ENCODE peak calls at places on chromosome 1, in five cellular contexts. N is GM12865; G is fibroblast of lung; M is endodermal cell; J is CD8-positive, alpha-beta T cell. R is an unnamed sample.

GRCh38 chr1:52306227-52307006 is 59.6 kb downstream of the CC2D1B start:
- DNase-seq in J (no peak), M (peak), N (no peak), G (no peak), R (no peak)

GRCh38 chr1:19743180-19743579 is 56.5 kb downstream of the TMCO4 start:
- DNase-seq in J (no peak), M (no peak), N (no peak), G (no peak), R (no peak)

GRCh38 chr1:153985341-153985912 is 712 bp downstream of the RAB13 start:
- DNase-seq in M (peak), N (no peak), G (peak), J (peak), R (no peak)

GRCh38 chr1:204257446-204257845 is 43.7 kb upstream of the GOLT1A start:
- DNase-seq in G (no peak), M (no peak), N (no peak), J (no peak), R (no peak)

GRCh38 chr1:98468111-98468717 is 193.3 kb upstream of the SNX7 start:
- DNase-seq in M (no peak), G (peak), J (no peak), N (peak), R (no peak)

GRCh38 chr1:19204665-19205266 is 5.3 kb downstream of the UBR4 start:
- DNase-seq in G (peak), M (no peak), J (no peak), N (no peak), R (no peak)

GRCh38 chr1:16082283-16083038 is 9.0 kb upstream of the FAM131C start:
- DNase-seq in M (peak), N (peak), J (peak), G (peak), R (peak)

GRCh38 chr1:81706650-81707435 is 93.9 kb upstream of the ADGRL2 start:
- DNase-seq in M (no peak), N (no peak), G (peak), J (no peak), R (no peak)

GRCh38 chr1:54499097-54500029 is 48.7 kb upstream of the ACOT11 start:
- DNase-seq in N (no peak), G (peak), J (no peak), M (peak), R (no peak)

GRCh38 chr1:200488375-200489165 is 78.7 kb upstream of the ZNF281 start:
- DNase-seq in J (peak), G (peak), M (peak), N (peak), R (no peak)

GRCh38 chr1:200448034-200448762 is 38.4 kb upstream of the ZNF281 start:
- DNase-seq in N (peak), M (no peak), J (no peak), G (no peak), R (peak)

GRCh38 chr1:59473813-59474212 is 176.9 kb downstream of the FGGY start:
- DNase-seq in M (no peak), G (no peak), J (no peak), N (no peak), R (no peak)

GRCh38 chr1:178540646-178541045 is 27.7 kb downstream of the TEX35 start:
- DNase-seq in N (no peak), J (no peak), M (no peak), G (peak), R (no peak)

GRCh38 chr1:60234761-60235160 is 161.2 kb upstream of the C1orf87 start:
- DNase-seq in M (no peak), G (peak), N (no peak), J (no peak), R (no peak)

GRCh38 chr1:181394766-181395165 is 88.6 kb upstream of the CACNA1E start:
- DNase-seq in M (no peak), J (no peak), G (no peak), N (no peak), R (no peak)

GRCh38 chr1:14627608-14628489 is 29.4 kb downstream of the KAZN start:
- DNase-seq in G (no peak), N (no peak), M (no peak), J (no peak), R (no peak)

GRCh38 chr1:38009088-38009840 is 3.3 kb upstream of the UTP11 start:
- DNase-seq in M (peak), J (peak), N (peak), G (peak), R (no peak)

GRCh38 chr1:167479331-167479979 is 38.9 kb downstream of the CD247 start:
- DNase-seq in J (no peak), M (peak), G (no peak), N (no peak), R (no peak)

GRCh38 chr1:60922304-60922703 is 160.1 kb upstream of the NFIA start:
- DNase-seq in M (no peak), N (no peak), G (no peak), J (no peak), R (no peak)

GRCh38 chr1:211942583-211942982 is 92.8 kb downstream of the INTS7 start:
- DNase-seq in N (no peak), M (no peak), G (no peak), J (no peak), R (no peak)

GRCh38 chr1:211947396-211948295 is 87.7 kb downstream of the INTS7 start:
- DNase-seq in J (no peak), G (no peak), N (no peak), M (peak), R (no peak)

GRCh38 chr1:211939876-211940468 is 95.4 kb downstream of the INTS7 start:
- DNase-seq in M (no peak), J (no peak), N (peak), G (no peak), R (peak)

GRCh38 chr1:211948377-211948776 is 87.0 kb downstream of the INTS7 start:
- DNase-seq in G (no peak), J (no peak), N (no peak), M (no peak), R (no peak)

DNA sequence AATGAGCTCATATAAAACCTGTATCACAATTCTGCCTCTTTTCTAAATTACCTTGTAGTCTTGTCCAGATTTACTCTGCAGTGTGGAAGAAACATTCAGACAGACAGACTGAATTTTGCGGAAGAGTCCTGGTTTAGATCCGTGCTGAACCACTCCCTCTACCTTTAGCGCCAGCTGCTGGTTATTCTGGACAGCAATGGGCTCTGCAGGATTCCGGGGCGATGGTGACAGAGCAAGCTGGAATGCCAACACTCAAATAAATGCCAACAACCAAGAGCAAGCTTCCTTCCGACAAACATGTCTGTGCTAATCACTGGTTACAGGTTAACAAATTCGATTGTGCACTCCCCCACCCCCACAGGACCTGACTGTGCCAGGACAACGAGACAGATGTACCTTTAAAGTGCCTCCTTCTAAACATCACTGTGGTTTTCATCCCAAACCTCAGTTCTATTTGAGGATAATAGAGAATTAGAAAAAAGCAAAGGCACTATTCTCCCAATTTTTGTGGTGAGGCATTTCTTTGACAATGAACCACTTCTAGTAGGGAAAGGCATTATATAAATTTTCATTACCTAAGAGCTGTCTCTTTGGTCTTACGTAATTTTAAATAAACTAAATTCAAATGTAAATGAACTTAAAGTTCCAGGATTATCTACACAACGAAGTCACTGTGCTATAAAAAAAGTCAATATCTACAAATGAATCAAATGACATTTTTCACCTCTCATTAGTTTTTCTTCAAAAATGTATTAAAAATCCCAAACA is 90.4 kb downstream of the INTS7 start:
- DNase-seq in M (peak), J (no peak), G (peak), N (no peak), R (no peak)
- TF ChIP-seq CTCF in M (peak), J (no peak), G (peak), N (no peak), R (no peak)

GRCh38 chr1:6941786-6942185 is 156.5 kb downstream of the CAMTA1 start:
- DNase-seq in G (no peak), J (no peak), N (no peak), M (no peak), R (no peak)

GRCh38 chr1:6937048-6937447 is 151.8 kb downstream of the CAMTA1 start:
- DNase-seq in J (no peak), M (no peak), N (no peak), G (no peak), R (no peak)

GRCh38 chr1:6930901-6931300 is 145.6 kb downstream of the CAMTA1 start:
- DNase-seq in G (no peak), N (no peak), M (no peak), J (no peak), R (no peak)

GRCh38 chr1:6935379-6936307 is 150.4 kb downstream of the CAMTA1 start:
- DNase-seq in N (no peak), J (no peak), M (no peak), G (no peak), R (no peak)

GRCh38 chr1:6936308-6936675 is 151.0 kb downstream of the CAMTA1 start:
- DNase-seq in J (no peak), N (no peak), G (no peak), M (no peak), R (no peak)
- H3K4me3 ChIP-seq in J (no peak), N (no peak), G (no peak), M (no peak), R (no peak)

DNA sequence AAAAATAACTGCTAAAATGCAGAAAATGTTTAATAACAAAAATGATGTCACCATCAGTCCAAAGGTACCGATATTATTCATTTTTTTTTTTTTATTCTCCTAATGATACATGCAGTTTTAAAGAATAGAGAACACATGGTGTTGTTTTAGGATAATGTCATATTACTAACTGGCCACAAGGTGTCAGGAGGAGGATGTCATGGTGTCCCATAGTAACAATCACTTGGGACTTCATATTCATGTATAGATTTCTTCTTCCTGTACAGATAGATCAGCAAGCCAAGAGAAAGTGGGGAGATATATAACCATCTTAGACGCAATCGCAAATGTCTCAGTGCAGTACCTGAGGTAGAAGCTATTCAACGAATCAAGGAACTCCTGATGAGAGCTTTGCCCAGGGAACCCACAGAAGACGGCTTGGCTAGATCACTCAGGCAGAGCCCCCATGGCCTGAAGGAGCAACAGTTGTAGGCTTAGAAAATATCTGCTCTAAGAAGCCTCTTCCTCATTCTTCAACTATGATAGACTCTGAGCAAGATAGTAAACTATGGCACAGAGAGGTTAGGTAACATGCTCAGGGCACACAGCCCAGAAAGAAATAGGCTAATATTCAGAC is 12.3 kb downstream of the OR2T11 start:
- DNase-seq in G (no peak), N (peak), J (no peak), M (no peak), R (peak)
- TF ChIP-seq CTCF in G (peak), N (peak), J (peak), M (peak), R (peak)

DNA sequence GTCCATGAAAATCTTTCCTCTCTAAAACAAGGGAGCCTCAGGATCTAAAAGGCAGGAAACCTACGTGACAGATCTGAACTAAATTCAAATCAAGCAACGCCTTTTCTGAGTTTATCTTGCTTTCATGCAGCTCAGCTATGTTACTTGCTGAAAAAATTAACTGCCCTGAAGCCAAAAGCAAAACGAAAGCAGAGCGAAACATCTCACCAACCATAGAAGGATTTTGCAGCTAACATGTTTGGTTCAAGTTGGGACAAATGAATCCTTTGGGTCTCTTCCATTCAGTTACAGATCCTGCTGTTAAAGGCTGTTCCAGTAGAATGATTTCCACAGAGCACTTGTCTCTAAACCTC is 488 bp downstream of the SLC2A5 start:
- DNase-seq in M (no peak), J (no peak), G (no peak), N (peak), R (no peak)
- H3K4me3 ChIP-seq in M (no peak), J (no peak), G (peak), N (peak), R (peak)

GRCh38 chr1:104084380-104084779 is 334.7 kb downstream of the AMY1C start:
- DNase-seq in N (no peak), J (no peak), G (no peak), M (no peak), R (no peak)
- TF ChIP-seq CTCF in N (no peak), J (no peak), G (no peak), M (no peak), R (no peak)

GRCh38 chr1:244730934-244731434 is 78.1 kb downstream of the DESI2 start:
- DNase-seq in G (no peak), N (no peak), J (no peak), M (no peak), R (no peak)
- H3K4me3 ChIP-seq in G (peak), N (no peak), J (no peak), M (no peak), R (no peak)

DNA sequence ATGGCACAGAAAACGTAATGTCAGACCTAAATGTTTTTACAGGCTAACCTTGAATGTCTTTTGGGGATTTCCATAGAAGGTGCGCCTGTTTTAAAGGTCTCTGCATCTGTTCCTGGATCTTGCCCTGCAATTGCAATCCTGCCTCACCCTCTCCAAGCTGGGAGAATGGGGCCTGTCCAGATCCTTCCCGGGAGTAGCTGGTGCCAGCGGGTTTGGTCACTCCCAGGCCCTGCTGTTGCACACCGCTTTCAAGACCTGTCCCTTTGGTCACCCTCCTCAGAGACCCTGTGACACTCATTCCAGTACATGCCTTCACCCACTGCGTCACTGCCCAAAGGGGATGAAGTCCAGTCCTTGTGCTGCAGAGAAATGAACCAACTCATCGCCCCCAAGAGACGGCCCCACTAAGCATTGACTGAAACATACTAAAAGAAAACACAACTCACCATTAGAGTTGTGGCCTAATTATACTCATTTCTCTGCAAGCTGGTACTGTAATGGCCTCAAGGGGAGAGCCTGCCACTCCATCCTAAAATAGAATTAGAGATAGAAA is 1.9 kb upstream of the IRF2BP2 start:
- DNase-seq in J (no peak), M (peak), G (no peak), N (peak), R (peak)
- TF ChIP-seq CTCF in J (no peak), M (no peak), G (no peak), N (no peak), R (no peak)

GRCh38 chr1:224331326-224331725 is 1.4 kb upstream of the NVL start:
- DNase-seq in J (no peak), G (no peak), M (no peak), N (no peak), R (no peak)

GRCh38 chr1:224329842-224330753 is at the start of gene NVL:
- DNase-seq in G (peak), N (peak), M (peak), J (peak), R (peak)

GRCh38 chr1:224329484-224329841 is 509 bp downstream of the NVL start:
- DNase-seq in N (no peak), G (no peak), M (no peak), J (no peak), R (no peak)

GRCh38 chr1:224325959-224326358 is 4.0 kb downstream of the NVL start:
- DNase-seq in G (no peak), N (no peak), M (no peak), J (no peak), R (no peak)

DNA sequence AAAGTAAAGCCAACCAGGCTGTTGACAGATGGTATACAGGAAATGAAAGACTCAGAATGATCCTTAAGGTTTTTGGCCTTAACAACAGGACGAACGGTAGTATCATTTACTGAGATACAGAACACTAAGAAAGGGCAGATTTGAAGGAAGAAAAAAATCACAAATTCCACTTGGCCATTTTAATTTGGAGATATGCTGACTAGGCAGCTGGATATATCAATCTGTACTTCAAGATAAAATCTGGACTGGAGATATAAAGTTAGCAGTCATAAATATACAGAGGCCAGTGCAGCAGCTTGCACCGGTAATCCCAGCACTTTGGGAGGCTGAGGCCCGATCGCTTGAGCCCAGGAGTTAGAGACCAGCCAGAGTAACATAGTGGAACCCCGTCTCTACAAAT is 1.3 kb downstream of the NVL start:
- DNase-seq in J (no peak), G (no peak), N (no peak), M (no peak), R (no peak)
- H3K4me3 ChIP-seq in J (no peak), G (peak), N (peak), M (peak), R (peak)

DNA sequence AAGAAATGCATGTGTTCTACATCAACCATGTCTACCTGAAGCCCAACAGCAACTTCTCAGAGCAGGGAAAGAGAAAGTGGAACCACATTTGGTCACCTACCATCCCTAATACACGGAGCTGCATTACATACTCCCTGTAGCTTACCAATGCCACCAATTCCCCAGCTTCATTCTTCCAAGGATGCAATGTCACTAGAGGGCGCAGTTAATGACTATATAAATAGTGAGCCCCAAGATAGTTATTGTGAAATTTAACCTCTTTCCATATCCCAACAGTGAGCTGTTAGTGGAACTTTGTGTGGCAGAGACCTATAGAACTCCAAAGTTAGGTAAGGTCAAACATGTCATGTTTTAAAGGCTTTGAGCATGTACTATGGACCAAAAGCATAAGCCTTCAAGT is 618.3 kb downstream of the SMYD3 start:
- DNase-seq in J (no peak), M (peak), G (peak), N (peak), R (no peak)
- TF ChIP-seq CTCF in J (no peak), M (peak), G (peak), N (peak), R (peak)